ENCODE peak calls at places on chromosomes 16 and 17, in nine cellular contexts. X is activated CD4-positive, CD25-positive, alpha-beta regulatory T cell treated with anti-CD3 and anti-CD28 coated beads, Interleukin-2, amount 50 U/mL, for 16 hours; O is fibroblast of the conjunctiva; Z is fibroblast of lung; M is GM23248; F is cerebellum; T is HEK293T; G is stomach; I is aorta. P is an unnamed sample.
A peak's percentile ranks its signal among the peaks of the same experiment; 100 is the strongest.

GRCh38 chr17:65366102-65366844 is 195.2 kb downstream of the AXIN2 start:
- DNase-seq in X (no peak), O (no peak), Z (no peak), M (no peak), F (no peak), T (no peak), G (no peak), I (no peak), P (no peak)

GRCh38 chr17:37168731-37169353 is 206.9 kb upstream of the C17orf78 start:
- DNase-seq in X (no peak), O (no peak), Z (no peak), M (no peak), F (no peak), T (no peak), G (no peak), I (no peak), P (no peak)

GRCh38 chr16:70476272-70477020 is 22.1 kb downstream of the FCSK start:
- DNase-seq in X (no peak), O (no peak), Z (peak; percentile 81), M (peak; percentile 77), F (peak; percentile 88), T (no peak), G (peak; percentile 31), I (no peak), P (no peak)

GRCh38 chr17:41679740-41680425 is 8.8 kb upstream of the EIF1 start:
- DNase-seq in X (no peak), O (no peak), Z (no peak), M (no peak), F (no peak), T (no peak), G (no peak), I (no peak), P (no peak)

GRCh38 chr16:14193316-14193871 is 122.3 kb downstream of the MRTFB start:
- DNase-seq in X (no peak), O (no peak), Z (no peak), M (no peak), F (no peak), T (no peak), G (peak; percentile 34), I (no peak), P (no peak)

GRCh38 chr17:33377837-33378236 is 84.7 kb upstream of the ASIC2 start:
- DNase-seq in X (no peak), O (no peak), Z (no peak), M (no peak), F (no peak), T (no peak), G (no peak), I (no peak), P (no peak)

GRCh38 chr16:79195948-79196347 is 404.6 kb downstream of the MAF start:
- DNase-seq in X (no peak), O (no peak), Z (no peak), M (no peak), F (no peak), T (no peak), G (no peak), I (no peak), P (no peak)

GRCh38 chr17:11608396-11608795 is 10.1 kb downstream of the DNAH9 start:
- DNase-seq in X (no peak), O (no peak), Z (no peak), M (peak; percentile 1), F (no peak), T (no peak), G (peak; percentile 30), I (no peak), P (no peak)

GRCh38 chr16:54055864-54056263 is 230.7 kb downstream of the IRX3 start:
- DNase-seq in X (no peak), O (no peak), Z (no peak), M (peak; percentile 14), F (no peak), T (no peak), G (no peak), I (no peak), P (no peak)

GRCh38 chr17:57406131-57406980 is 150.0 kb downstream of the MSI2 start:
- DNase-seq in X (no peak), O (no peak), Z (peak; percentile 27), M (peak; percentile 5), F (no peak), T (no peak), G (no peak), I (no peak), P (peak; percentile 49)

GRCh38 chr16:74501484-74502479 is 80.5 kb upstream of the CLEC18B start:
- DNase-seq in X (no peak), O (no peak), Z (no peak), M (no peak), F (no peak), T (no peak), G (no peak), I (no peak), P (no peak)

P was measured in neural crest cell.